ENCODE peak calls at places on chromosome 9, in eight cellular contexts. T, P, V, G, H, Y, B and R are unnamed samples.

GRCh38 chr9:13478637-13479036 is 199.1 kb upstream of the MPDZ start:
- DNase-seq in T (no peak), P (no peak), V (no peak), G (no peak), H (no peak), Y (no peak), B (no peak), R (no peak)

GRCh38 chr9:25913806-25914205 is 235.6 kb upstream of the TUSC1 start:
- DNase-seq in T (no peak), P (no peak), V (no peak), G (peak), H (no peak), Y (no peak), B (no peak), R (no peak)

GRCh38 chr9:105694848-105695581 is 674 bp downstream of the TMEM38B start:
- DNase-seq in T (peak), P (peak), V (no peak), G (peak), H (peak), Y (peak), B (peak), R (peak)

GRCh38 chr9:128153947-128154695 is 4.9 kb downstream of the LCN2 start:
- DNase-seq in T (no peak), P (peak), V (no peak), G (no peak), H (peak), Y (no peak), B (no peak), R (no peak)

GRCh38 chr9:124894741-124895170 is 32.8 kb downstream of the ARPC5L start:
- DNase-seq in T (peak), P (no peak), V (no peak), G (peak), H (no peak), Y (no peak), B (peak), R (peak)

GRCh38 chr9:134642385-134643181 is 980 bp downstream of the COL5A1 start:
- DNase-seq in T (peak), P (peak), V (peak), G (peak), H (peak), Y (no peak), B (no peak), R (no peak)

GRCh38 chr9:134553061-134553891 is 88.3 kb upstream of the COL5A1 start:
- DNase-seq in T (no peak), P (no peak), V (no peak), G (no peak), H (peak), Y (no peak), B (no peak), R (no peak)

GRCh38 chr9:94029932-94030317 is 54.3 kb upstream of the PTPDC1 start:
- DNase-seq in T (no peak), P (no peak), V (no peak), G (no peak), H (no peak), Y (no peak), B (no peak), R (no peak)

GRCh38 chr9:13588151-13589043 is 308.9 kb upstream of the MPDZ start:
- DNase-seq in T (no peak), P (no peak), V (no peak), G (peak), H (no peak), Y (no peak), B (no peak), R (no peak)

GRCh38 chr9:37413311-37413710 is 9.2 kb upstream of the GRHPR start:
- DNase-seq in T (no peak), P (no peak), V (no peak), G (peak), H (no peak), Y (no peak), B (no peak), R (no peak)

GRCh38 chr9:130406278-130406895 is 38.4 kb upstream of the ASS1 start:
- DNase-seq in T (no peak), P (no peak), V (no peak), G (no peak), H (no peak), Y (no peak), B (no peak), R (no peak)

GRCh38 chr9:122402403-122403268 is 31.8 kb downstream of the PTGS1 start:
- DNase-seq in T (peak), P (no peak), V (peak), G (peak), H (no peak), Y (peak), B (peak), R (no peak)

GRCh38 chr9:137007060-137007815 is 10.9 kb upstream of the CLIC3 start:
- DNase-seq in T (no peak), P (no peak), V (peak), G (no peak), H (no peak), Y (no peak), B (no peak), R (no peak)

GRCh38 chr9:36818965-36819870 is 214.8 kb downstream of the PAX5 start:
- DNase-seq in T (no peak), P (no peak), V (no peak), G (no peak), H (peak), Y (no peak), B (no peak), R (no peak)